ENCODE peak calls at places on chromosome 1, in seven cellular contexts. G is pancreas, H is mucosa of descending colon, F is kidney tubule cell, L is activated gamma-delta T cell treated with Interleukin-2 at 50 U/mL for 16 hours, D is GM04503, R is fibroblast of the conjunctiva. K is an unnamed sample.

GRCh38 chr1:48619529-48619928 is 147.5 kb upstream of the SPATA6 start:
- DNase-seq in L (no peak), R (peak), G (no peak), F (peak), H (no peak), D (no peak), K (peak)

GRCh38 chr1:214640431-214641213 is 37.6 kb downstream of the CENPF start:
- DNase-seq in L (no peak), H (no peak), F (no peak), R (no peak), D (no peak), G (no peak), K (no peak)

GRCh38 chr1:88179943-88180342 is 504.1 kb upstream of the PKN2 start:
- DNase-seq in D (no peak), G (no peak), R (no peak), L (no peak), F (peak), H (no peak), K (no peak)

GRCh38 chr1:116879478-116880133 is 30.1 kb upstream of the PTGFRN start:
- DNase-seq in G (peak), F (no peak), L (no peak), D (no peak), H (no peak), R (no peak), K (peak)

GRCh38 chr1:244836135-244836521 is 670 bp downstream of the COX20 start:
- DNase-seq in L (no peak), F (peak), R (no peak), H (no peak), G (no peak), D (no peak), K (peak)

GRCh38 chr1:150072959-150073358 is 5.4 kb downstream of the VPS45 start:
- DNase-seq in G (no peak), F (peak), D (no peak), R (peak), L (no peak), H (no peak), K (peak)

GRCh38 chr1:152111515-152111968 is 3.7 kb downstream of the TCHH start:
- DNase-seq in L (no peak), G (no peak), D (no peak), R (no peak), H (peak), F (peak), K (peak)

GRCh38 chr1:69671363-69672010 is 103.8 kb downstream of the LRRC7 start:
- DNase-seq in H (no peak), F (peak), G (no peak), R (no peak), D (no peak), L (no peak), K (peak)

GRCh38 chr1:153661111-153661708 is 2.7 kb downstream of the SNAPIN start:
- DNase-seq in H (no peak), F (no peak), R (no peak), D (no peak), L (no peak), G (no peak), K (peak)